ENCODE peak calls at places on chromosome X, in four cellular contexts. One of them, this sample, is unnamed.

GRCh38 chrX:26590849-26591248 is 374.9 kb downstream of the MAGEB5 start:
- DNase-seq in activated T-cell treated with anti-CD3 and anti-CD28 coated beads, Interleukin-2, amount 50 U/mL, for 1 hour: no peak
- DNase-seq in Right ventricle myocardium superior: no peak
- DNase-seq in right atrium auricular region: no peak
- DNase-seq in this sample: no peak

GRCh38 chrX:10198254-10198653 is 41.5 kb downstream of the CLCN4 start:
- DNase-seq in activated T-cell treated with anti-CD3 and anti-CD28 coated beads, Interleukin-2, amount 50 U/mL, for 1 hour: no peak
- DNase-seq in Right ventricle myocardium superior: no peak
- DNase-seq in right atrium auricular region: no peak
- DNase-seq in this sample: no peak

GRCh38 chrX:31112226-31112999 is 40.6 kb upstream of the FTHL17 start:
- DNase-seq in activated T-cell treated with anti-CD3 and anti-CD28 coated beads, Interleukin-2, amount 50 U/mL, for 1 hour: no peak
- DNase-seq in Right ventricle myocardium superior: no peak
- DNase-seq in right atrium auricular region: no peak
- DNase-seq in this sample: no peak

GRCh38 chrX:71629467-71629866 is 11.2 kb upstream of the CXCR3 start:
- DNase-seq in activated T-cell treated with anti-CD3 and anti-CD28 coated beads, Interleukin-2, amount 50 U/mL, for 1 hour: no peak
- DNase-seq in Right ventricle myocardium superior: no peak
- DNase-seq in right atrium auricular region: no peak
- DNase-seq in this sample: no peak

GRCh38 chrX:81174286-81174685 is 27.4 kb downstream of the HMGN5 start:
- DNase-seq in activated T-cell treated with anti-CD3 and anti-CD28 coated beads, Interleukin-2, amount 50 U/mL, for 1 hour: no peak
- DNase-seq in Right ventricle myocardium superior: no peak
- DNase-seq in right atrium auricular region: no peak
- DNase-seq in this sample: no peak

GRCh38 chrX:136047001-136047642 is 61.9 kb downstream of the SLC9A6 start:
- DNase-seq in activated T-cell treated with anti-CD3 and anti-CD28 coated beads, Interleukin-2, amount 50 U/mL, for 1 hour: no peak
- DNase-seq in Right ventricle myocardium superior: no peak
- DNase-seq in right atrium auricular region: no peak
- DNase-seq in this sample: no peak

GRCh38 chrX:49029876-49030275 is 13.3 kb downstream of the TFE3 start:
- DNase-seq in activated T-cell treated with anti-CD3 and anti-CD28 coated beads, Interleukin-2, amount 50 U/mL, for 1 hour: no peak
- DNase-seq in Right ventricle myocardium superior: no peak
- DNase-seq in right atrium auricular region: no peak
- DNase-seq in this sample: peak

GRCh38 chrX:155148724-155149537 is 67.3 kb upstream of the VBP1 start:
- DNase-seq in activated T-cell treated with anti-CD3 and anti-CD28 coated beads, Interleukin-2, amount 50 U/mL, for 1 hour: no peak
- DNase-seq in Right ventricle myocardium superior: no peak
- DNase-seq in right atrium auricular region: no peak
- DNase-seq in this sample: no peak

GRCh38 chrX:136146614-136147319 is 566 bp upstream of the FHL1 start:
- DNase-seq in activated T-cell treated with anti-CD3 and anti-CD28 coated beads, Interleukin-2, amount 50 U/mL, for 1 hour: peak
- DNase-seq in Right ventricle myocardium superior: peak
- DNase-seq in right atrium auricular region: no peak
- DNase-seq in this sample: no peak

GRCh38 chrX:149453030-149453429 is 52.1 kb downstream of the IDS start:
- DNase-seq in activated T-cell treated with anti-CD3 and anti-CD28 coated beads, Interleukin-2, amount 50 U/mL, for 1 hour: no peak
- DNase-seq in Right ventricle myocardium superior: no peak
- DNase-seq in right atrium auricular region: no peak
- DNase-seq in this sample: no peak

GRCh38 chrX:44245730-44246129 is 97.7 kb downstream of the EFHC2 start:
- DNase-seq in activated T-cell treated with anti-CD3 and anti-CD28 coated beads, Interleukin-2, amount 50 U/mL, for 1 hour: no peak
- DNase-seq in Right ventricle myocardium superior: no peak
- DNase-seq in right atrium auricular region: no peak
- DNase-seq in this sample: no peak

GRCh38 chrX:135549519-135549918 is 29.1 kb downstream of the INTS6L start:
- DNase-seq in activated T-cell treated with anti-CD3 and anti-CD28 coated beads, Interleukin-2, amount 50 U/mL, for 1 hour: no peak
- DNase-seq in Right ventricle myocardium superior: no peak
- DNase-seq in right atrium auricular region: no peak
- DNase-seq in this sample: no peak

GRCh38 chrX:9534686-9535085 is 69.8 kb downstream of the TBL1X start:
- DNase-seq in activated T-cell treated with anti-CD3 and anti-CD28 coated beads, Interleukin-2, amount 50 U/mL, for 1 hour: no peak
- DNase-seq in Right ventricle myocardium superior: no peak
- DNase-seq in right atrium auricular region: no peak
- DNase-seq in this sample: no peak

GRCh38 chrX:18617351-18617750 is 54.6 kb downstream of the RS1 start:
- DNase-seq in activated T-cell treated with anti-CD3 and anti-CD28 coated beads, Interleukin-2, amount 50 U/mL, for 1 hour: no peak
- DNase-seq in Right ventricle myocardium superior: no peak
- DNase-seq in right atrium auricular region: no peak
- DNase-seq in this sample: no peak

GRCh38 chrX:39309018-39309620 is 507.9 kb downstream of the MID1IP1 start:
- DNase-seq in activated T-cell treated with anti-CD3 and anti-CD28 coated beads, Interleukin-2, amount 50 U/mL, for 1 hour: peak
- DNase-seq in Right ventricle myocardium superior: no peak
- DNase-seq in right atrium auricular region: no peak
- DNase-seq in this sample: no peak

This sample was measured in Peyer's patch.